ENCODE peak calls at places on chromosomes 5 and 9, in four cellular contexts. U, Z, Q and A are unnamed samples. For H3K4me1 and H3K9me3, the result is how much of the 10 kb centered on the place peaks cover.

GRCh38 chr5:151719228-151719861 is 32.6 kb upstream of the SPARC start:
- DNase-seq in U (peak), Q (no peak), Z (peak), A (peak)

GRCh38 chr5:103414598-103414997 is 148.0 kb downstream of the NUDT12 start:
- DNase-seq in U (no peak), Q (no peak), Z (no peak), A (peak)

GRCh38 chr5:143142596-143143435 is 260.7 kb downstream of the NR3C1 start:
- DNase-seq in U (no peak), Q (peak), Z (no peak), A (no peak)

GRCh38 chr5:38509185-38509584 is 47.3 kb downstream of the LIFR start:
- DNase-seq in U (no peak), Q (no peak), Z (no peak), A (peak)

GRCh38 chr5:144103611-144104010 is 66.8 kb downstream of the YIPF5 start:
- DNase-seq in U (no peak), Z (no peak), Q (no peak), A (no peak)

GRCh38 chr9:90659626-90660364 is 17.2 kb upstream of the DIRAS2 start:
- DNase-seq in Q (no peak), U (no peak), Z (no peak), A (no peak)

GRCh38 chr5:174532453-174533126 is 191.8 kb upstream of the MSX2 start:
- DNase-seq in Q (peak), U (peak), Z (peak), A (peak)

GRCh38 chr9:38119570-38119969 is 50.5 kb upstream of the SHB start:
- DNase-seq in U (no peak), Q (no peak), Z (no peak), A (no peak)

GRCh38 chr5:111076076-111076475 is 4.6 kb downstream of the TSLP start:
- DNase-seq in Z (no peak), U (no peak), Q (no peak), A (no peak)

GRCh38 chr9:127931092-127931881 is 710 bp upstream of the PIP5KL1 start:
- DNase-seq in Z (no peak), U (peak), Q (no peak), A (peak)

GRCh38 chr9:102975246-102975645 is 19.9 kb upstream of the CYLC2 start:
- DNase-seq in Z (no peak), U (no peak), Q (no peak), A (no peak)

GRCh38 chr5:93658044-93658443 is 75.0 kb downstream of the NR2F1 start:
- DNase-seq in U (no peak), Z (no peak), Q (no peak), A (no peak)

GRCh38 chr5:142597546-142598337 is 88.1 kb downstream of the FGF1 start:
- DNase-seq in Z (no peak), U (peak), Q (no peak), A (no peak)

GRCh38 chr5:31232273-31232888 is 38.9 kb downstream of the CDH6 start:
- DNase-seq in Q (no peak), U (peak), Z (peak), A (peak)

GRCh38 chr5:154190652-154191304 is at the start of gene GALNT10:
- DNase-seq in Q (peak), Z (peak), U (peak), A (peak)

GRCh38 chr9:85013703-85014102 is 344.2 kb downstream of the NTRK2 start:
- DNase-seq in Z (no peak), U (no peak), Q (no peak), A (no peak)

GRCh38 chr9:128787583-128788156 is 617 bp downstream of the TBC1D13 start:
- DNase-seq in Q (no peak), Z (peak), U (no peak), A (no peak)

GRCh38 chr5:78377056-78377717 is 16.8 kb downstream of the SCAMP1 start:
- DNase-seq in U (no peak), Q (peak), Z (no peak), A (no peak)

GRCh38 chr9:113770396-113770795 is 105.7 kb upstream of the ZNF618 start:
- DNase-seq in U (no peak), Q (no peak), Z (no peak), A (no peak)

GRCh38 chr9:88174324-88174723 is 36.0 kb upstream of the SPATA31C2 start:
- DNase-seq in Q (no peak), U (peak), Z (no peak), A (peak)

GRCh38 chr5:177169271-177169670 is 35.7 kb downstream of the NSD1 start:
- DNase-seq in Q (no peak), Z (no peak), U (no peak), A (no peak)

GRCh38 chr5:61159070-61159469 is 3.2 kb downstream of the SMIM15 start:
- DNase-seq in U (no peak), Q (no peak), Z (no peak), A (no peak)

GRCh38 chr5:96783326-96783725 is 24.4 kb downstream of the ERAP1 start:
- DNase-seq in Q (no peak), Z (no peak), U (no peak), A (no peak)

GRCh38 chr5:147403659-147404640 is 105.9 kb downstream of the DPYSL3 start:
- DNase-seq in Z (no peak), Q (peak), U (no peak), A (peak)

GRCh38 chr5:31066655-31067328 is 126.7 kb upstream of the CDH6 start:
- DNase-seq in U (no peak), Z (no peak), Q (no peak), A (no peak)

GRCh38 chr5:128014578-128014977 is 69.0 kb upstream of the SLC12A2 start:
- DNase-seq in U (no peak), Z (no peak), Q (no peak), A (peak)

GRCh38 chr9:114281421-114282103 is 41.3 kb upstream of the ORM1 start:
- DNase-seq in U (no peak), Q (peak), Z (no peak), A (peak)

GRCh38 chr9:137095664-137096517 is 9.1 kb downstream of the MAN1B1 start:
- DNase-seq in Z (no peak), U (no peak), Q (no peak), A (no peak)

GRCh38 chr9:136174779-136175744 is 29.9 kb downstream of the LHX3 start:
- DNase-seq in Q (no peak), U (peak), Z (no peak), A (no peak)

GRCh38 chr9:16442622-16443021 is 427.8 kb downstream of the BNC2 start:
- DNase-seq in Z (no peak), U (peak), Q (peak), A (peak)

GRCh38 chr9:121283072-121283398 is 15.1 kb downstream of the GSN start:
- DNase-seq in Z (no peak), U (no peak), Q (no peak), A (no peak)

GRCh38 chr9:121279841-121280388 is 12.0 kb downstream of the GSN start:
- DNase-seq in Z (no peak), Q (no peak), U (no peak), A (no peak)

GRCh38 chr9:121281614-121282291 is 13.8 kb downstream of the GSN start:
- DNase-seq in Z (peak), Q (peak), U (no peak), A (no peak)

GRCh38 chr9:121282309-121283071 is 14.5 kb downstream of the GSN start:
- DNase-seq in Z (peak), Q (peak), U (no peak), A (no peak)

DNA sequence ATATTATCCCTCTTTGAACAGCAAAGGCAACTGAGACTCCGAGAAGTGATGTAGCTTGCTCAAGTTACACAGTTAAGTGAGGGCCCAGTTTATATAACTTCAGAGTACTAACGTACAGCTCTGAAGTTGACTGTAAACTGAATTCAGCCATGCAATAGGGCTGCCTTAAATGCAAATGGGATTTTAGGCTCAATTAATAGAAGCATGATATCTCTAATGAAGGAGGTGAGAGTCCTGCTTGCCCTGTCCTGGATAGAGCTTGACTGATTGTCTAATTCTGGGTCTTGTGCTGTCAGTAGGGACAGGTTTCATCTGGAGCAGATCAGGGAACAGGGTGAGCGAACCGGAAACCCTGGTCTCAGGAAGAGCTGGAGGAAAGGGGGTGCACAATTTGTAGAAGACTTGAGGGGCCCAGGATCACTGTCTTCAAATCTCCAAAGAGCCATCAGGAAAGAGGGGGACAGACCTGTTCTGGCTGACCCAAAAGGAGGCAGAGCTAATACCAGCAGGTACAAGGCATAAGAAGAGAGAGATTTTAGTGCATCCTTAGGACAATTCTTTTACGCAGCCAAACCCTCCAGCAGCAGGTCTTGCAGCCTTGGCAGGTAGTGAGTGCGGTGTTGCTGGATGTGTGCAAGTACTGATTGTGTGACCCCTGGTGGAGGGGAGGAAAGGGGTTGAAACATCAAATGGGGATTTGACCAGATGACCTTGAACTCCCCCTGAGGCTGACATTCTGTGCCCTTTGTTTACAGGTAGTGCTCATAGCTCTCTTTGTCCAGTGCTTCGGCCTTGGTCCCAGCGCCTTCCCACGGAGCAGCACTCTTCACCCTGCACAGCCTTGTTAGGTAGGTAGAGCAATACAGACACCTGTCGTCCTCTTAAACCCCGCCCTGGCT is 13.0 kb downstream of the GSN start:
- DNase-seq in Q (no peak), Z (no peak), U (no peak), A (no peak)
- H3K4me1 ChIP-seq in Q (half or more), Z (under half), U (under half), A (under half)

GRCh38 chr5:112995764-112996618 is 19.4 kb downstream of the DCP2 start:
- DNase-seq in U (peak), Q (peak), Z (peak), A (peak)
- H3K9me3 ChIP-seq in U (under half), Q (under half), Z (under half), A (under half)

GRCh38 chr5:113271753-113272454 is 162.9 kb downstream of the TSSK1B start:
- DNase-seq in Z (no peak), Q (no peak), U (no peak), A (no peak)
- H3K4me1 ChIP-seq in Z (under half), Q (under half), U (half or more), A (under half)

GRCh38 chr5:6758706-6759105 is 45.5 kb downstream of the TENT4A start:
- DNase-seq in U (no peak), Z (no peak), Q (no peak), A (no peak)

GRCh38 chr5:6757414-6757969 is 44.3 kb downstream of the TENT4A start:
- DNase-seq in U (no peak), Z (no peak), Q (no peak), A (no peak)

GRCh38 chr5:6759401-6759800 is 46.2 kb downstream of the TENT4A start:
- DNase-seq in Z (no peak), Q (no peak), U (no peak), A (no peak)

GRCh38 chr5:6760003-6760402 is 46.8 kb downstream of the TENT4A start:
- DNase-seq in U (no peak), Z (no peak), Q (no peak), A (no peak)

GRCh38 chr5:6758201-6758600 is 45.0 kb downstream of the TENT4A start:
- DNase-seq in Z (no peak), U (no peak), Q (no peak), A (no peak)
- H3K9me3 ChIP-seq in Z (under half), U (under half), Q (under half), A (under half)

GRCh38 chr9:133904371-133905090 is 87.6 kb downstream of the VAV2 start:
- DNase-seq in U (no peak), Z (no peak), Q (no peak), A (no peak)
- H3K4me1 ChIP-seq in U (under half), Z (under half), Q (under half), A (under half)

GRCh38 chr5:139663752-139664151 is 15.6 kb downstream of the CXXC5 start:
- DNase-seq in Z (no peak), U (no peak), Q (no peak), A (no peak)
- H3K9me3 ChIP-seq in Z (under half), U (under half), Q (under half), A (under half)